ENCODE peak calls at places on chromosomes 13 and 19, in seven cellular contexts. L is CD8-positive, alpha-beta memory T cell; D is heart right ventricle; Y is GM23338; B is SK-N-SH; I is uterus; T is fibroblast of lung. G is an unnamed sample.

GRCh38 chr19:50838239-50838638 is 4.9 kb upstream of the KLK15 start:
- DNase-seq in I (no peak), Y (peak; percentile 65), D (no peak), B (no peak), T (no peak), L (no peak), G (no peak)

GRCh38 chr13:80604094-80604493 is 263.2 kb upstream of the SPRY2 start:
- DNase-seq in L (no peak), B (no peak), D (no peak), I (no peak), Y (peak; percentile 8), T (no peak), G (no peak)

GRCh38 chr13:114148521-114148855 is 16.1 kb upstream of the RASA3 start:
- DNase-seq in L (peak; percentile 96), B (peak; percentile 16), I (no peak), Y (no peak), D (no peak), T (no peak), G (no peak)

GRCh38 chr19:33728141-33728540 is 68.5 kb upstream of the KCTD15 start:
- DNase-seq in D (no peak), Y (no peak), B (no peak), L (no peak), T (no peak), I (no peak), G (no peak)

GRCh38 chr19:6312018-6312417 is 21.4 kb downstream of the ACER1 start:
- DNase-seq in D (no peak), L (no peak), B (no peak), Y (peak; percentile 44), I (no peak), T (no peak), G (peak; percentile 18)

GRCh38 chr19:35716985-35717664 is 678 bp upstream of the KMT2B start:
- DNase-seq in Y (peak; percentile 99), L (peak; percentile 98), I (peak; percentile 87), T (peak; percentile 94), D (peak; percentile 96), B (peak; percentile 98), G (peak; percentile 97)

GRCh38 chr19:7645656-7646425 is 8.9 kb downstream of the STXBP2 start:
- DNase-seq in Y (no peak), L (no peak), I (no peak), D (no peak), T (no peak), B (peak; percentile 48), G (no peak)

GRCh38 chr13:111484129-111484925 is 163.9 kb downstream of the TEX29 start:
- DNase-seq in L (no peak), Y (no peak), B (no peak), T (no peak), D (no peak), I (no peak), G (no peak)

GRCh38 chr19:16532440-16533273 is 9.6 kb downstream of the CHERP start:
- DNase-seq in T (no peak), B (no peak), L (no peak), D (no peak), I (no peak), Y (no peak), G (no peak)

GRCh38 chr13:61170791-61171330 is 244.8 kb downstream of the PCDH20 start:
- DNase-seq in D (peak; percentile 9), I (no peak), T (no peak), L (no peak), B (no peak), Y (no peak), G (no peak)

GRCh38 chr13:102443234-102443633 is 41.4 kb upstream of the FGF14 start:
- DNase-seq in T (no peak), I (no peak), B (no peak), L (no peak), D (no peak), Y (no peak), G (peak; percentile 24)

GRCh38 chr19:3366104-3366760 is at the start of gene NFIC:
- DNase-seq in Y (peak; percentile 77), D (peak; percentile 84), I (peak; percentile 87), T (peak; percentile 95), B (peak; percentile 84), L (peak; percentile 59), G (peak; percentile 77)

GRCh38 chr19:4909172-4909896 is at the start of gene UHRF1:
- DNase-seq in L (no peak), I (no peak), T (no peak), D (no peak), Y (peak; percentile 44), B (peak; percentile 93), G (peak; percentile 90)

GRCh38 chr19:7870571-7871279 is 3.5 kb downstream of the PRR36 start:
- DNase-seq in T (peak; percentile 10), B (peak; percentile 78), Y (peak; percentile 96), D (no peak), L (peak; percentile 75), I (peak; percentile 52), G (peak; percentile 80)

GRCh38 chr13:30293995-30294394 is 13.4 kb downstream of the KATNAL1 start:
- DNase-seq in B (no peak), D (no peak), I (no peak), T (no peak), L (no peak), Y (no peak), G (no peak)

GRCh38 chr19:35897706-35898451 is 2.5 kb downstream of the NFKBID start:
- DNase-seq in I (no peak), T (no peak), Y (no peak), D (no peak), B (peak; percentile 18), L (no peak), G (no peak)

GRCh38 chr19:27822336-27822735 is 1390.6 kb downstream of the UQCRFS1 start:
- DNase-seq in L (no peak), I (no peak), D (no peak), Y (no peak), T (no peak), B (no peak), G (no peak)

GRCh38 chr19:55581828-55582223 is 1.2 kb upstream of the ZNF579 start:
- DNase-seq in Y (no peak), I (no peak), L (no peak), D (no peak), T (no peak), B (no peak), G (no peak)

GRCh38 chr19:41245779-41246297 is 18.3 kb upstream of the HNRNPUL1 start:
- DNase-seq in T (no peak), Y (no peak), B (no peak), I (no peak), D (no peak), L (no peak), G (no peak)

GRCh38 chr19:44025217-44025936 is at the start of gene ZNF222:
- DNase-seq in T (peak; percentile 93), I (peak; percentile 74), L (peak; percentile 84), Y (peak; percentile 91), B (peak; percentile 75), D (peak; percentile 76), G (peak; percentile 86)

GRCh38 chr19:20162821-20163220 is 4.2 kb upstream of the ZNF486 start:
- DNase-seq in B (no peak), L (no peak), I (no peak), D (no peak), T (no peak), Y (no peak), G (no peak)

GRCh38 chr19:50325310-50326100 is 3.7 kb downstream of the KCNC3 start:
- DNase-seq in I (no peak), Y (peak; percentile 99), T (peak; percentile 20), D (peak; percentile 73), B (peak; percentile 100), L (peak; percentile 63), G (peak; percentile 85)

GRCh38 chr19:6087074-6087506 is 23.2 kb downstream of the RFX2 start:
- DNase-seq in L (no peak), T (no peak), D (no peak), Y (peak; percentile 18), B (peak; percentile 46), I (no peak), G (peak; percentile 9)

DNA sequence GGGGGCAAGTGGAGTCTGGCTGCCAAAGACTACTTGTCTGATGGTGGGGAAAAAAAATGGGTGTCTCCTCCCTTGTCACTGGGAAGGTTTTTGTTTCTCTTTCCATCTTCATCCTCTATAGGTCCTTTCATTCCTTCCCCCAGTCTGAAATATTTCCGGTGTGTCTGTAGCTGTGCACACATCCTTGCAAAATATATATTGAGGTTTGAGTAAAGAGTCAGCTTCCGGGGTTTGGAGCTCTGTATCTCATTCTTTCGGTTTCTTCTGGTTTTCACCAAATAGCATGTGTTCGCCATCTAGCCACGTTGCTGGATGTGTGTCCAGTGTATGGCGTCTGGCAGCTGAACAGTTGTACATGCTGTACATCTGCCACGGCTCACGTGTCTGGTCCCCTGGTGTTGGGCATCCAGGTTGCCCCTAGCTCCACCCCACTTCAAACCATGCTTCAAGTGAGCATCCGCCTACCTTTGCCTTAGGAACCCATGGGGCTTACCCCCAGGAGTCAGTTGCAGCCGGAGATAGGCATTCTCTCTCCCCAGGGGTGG is 142.2 kb downstream of the SIPA1L3 start:
- DNase-seq in Y (no peak), B (no peak), I (no peak), T (no peak), L (peak; percentile 68), D (no peak), G (no peak)
- H3K27ac ChIP-seq in Y (no peak overlapping the region), B (no peak overlapping the region), I (no peak overlapping the region), T (no peak overlapping the region), L (peak overlapping the region; percentile 72), D (no peak overlapping the region), G (no peak overlapping the region)

GRCh38 chr19:45933759-45934158 is 19.2 kb upstream of the NANOS2 start:
- DNase-seq in D (no peak), B (no peak), L (no peak), Y (no peak), I (no peak), T (no peak), G (no peak)
- H3K27me3 ChIP-seq in D (peaks cover 15% of the 10 kb centered on the region), B (no peaks in the 10 kb centered on the region), L (peaks cover 13% of the 10 kb centered on the region), Y (peaks cover 18% of the 10 kb centered on the region), I (no peaks in the 10 kb centered on the region), T (peaks cover 4% of the 10 kb centered on the region), G (peaks cover 3% of the 10 kb centered on the region)

GRCh38 chr13:90428522-90429210 is 918.8 kb upstream of the MIR17HG start:
- DNase-seq in Y (no peak), L (no peak), T (no peak), B (no peak), I (no peak), D (no peak), G (no peak)

GRCh38 chr13:90427322-90428272 is 919.9 kb upstream of the MIR17HG start:
- DNase-seq in B (peak; percentile 43), I (no peak), T (no peak), D (no peak), L (no peak), Y (peak; percentile 12), G (peak; percentile 44)

DNA sequence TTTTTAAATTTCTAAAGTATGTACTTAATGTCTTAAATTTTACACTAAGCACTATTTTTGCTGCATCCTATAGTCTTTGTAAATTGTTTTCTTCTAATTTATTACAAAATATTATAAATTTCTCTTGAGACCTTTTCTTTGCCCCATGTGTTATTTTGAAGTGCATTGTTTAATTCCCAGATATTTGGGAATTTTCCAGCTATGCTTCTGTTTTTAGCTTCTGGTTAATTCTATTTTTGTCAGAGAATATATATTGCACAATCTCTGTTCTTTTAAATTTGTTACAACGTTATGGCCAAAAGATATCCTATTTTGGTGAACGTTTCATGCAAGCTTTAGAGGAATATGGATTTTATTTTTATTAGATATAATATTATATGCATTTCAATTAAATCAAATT is 917.4 kb upstream of the MIR17HG start:
- DNase-seq in Y (no peak), I (no peak), D (no peak), T (peak; percentile 31), B (no peak), L (no peak), G (no peak)
- H3K4me1 ChIP-seq in Y (no peaks in the 10 kb centered on the region), I (no peaks in the 10 kb centered on the region), D (no peaks in the 10 kb centered on the region), T (no peaks in the 10 kb centered on the region), B (peaks cover 15% of the 10 kb centered on the region), L (no peaks in the 10 kb centered on the region), G (no peaks in the 10 kb centered on the region)

GRCh38 chr13:33092422-33092987 is 76.3 kb downstream of the KL start:
- DNase-seq in T (no peak), B (no peak), L (no peak), I (no peak), Y (peak; percentile 27), D (no peak), G (no peak)
- H3K27ac ChIP-seq in T (no peak overlapping the region), B (no peak overlapping the region), L (no peak overlapping the region), I (peak overlapping the region; percentile 55), Y (no peak overlapping the region), D (peak overlapping the region; percentile 19), G (no peak overlapping the region)